ENCODE peak calls at places on chromosomes 4 and X, in ten cellular contexts. One of them, this sample, is unnamed.

GRCh38 chr4:89253306-89253705 is 54.3 kb downstream of the GPRIN3 start:
- DNase-seq in stomach: no peak
- DNase-seq in HCT116: no peak
- DNase-seq in tibial nerve: no peak
- DNase-seq in IMR-90: no peak
- DNase-seq in fibroblast of lung: no peak
- DNase-seq in cardiac muscle cell: no peak
- DNase-seq in esophagus muscularis mucosa: no peak
- DNase-seq in H9: no peak
- DNase-seq in endothelial cell of umbilical vein: no peak
- DNase-seq in this sample: no peak

GRCh38 chr4:74117024-74117534 is 18.1 kb upstream of the CXCL2 start:
- DNase-seq in tibial nerve: no peak
- DNase-seq in HCT116: peak; percentile 73
- DNase-seq in stomach: peak; percentile 77
- DNase-seq in endothelial cell of umbilical vein: peak; percentile 99
- DNase-seq in IMR-90: peak; percentile 98
- DNase-seq in esophagus muscularis mucosa: no peak
- DNase-seq in H9: no peak
- DNase-seq in cardiac muscle cell: peak; percentile 97
- DNase-seq in fibroblast of lung: peak; percentile 97
- DNase-seq in this sample: peak; percentile 97

GRCh38 chr4:74293558-74293957 is 14.7 kb upstream of the EPGN start:
- DNase-seq in fibroblast of lung: peak; percentile 18
- DNase-seq in cardiac muscle cell: no peak
- DNase-seq in IMR-90: no peak
- DNase-seq in HCT116: no peak
- DNase-seq in endothelial cell of umbilical vein: no peak
- DNase-seq in stomach: no peak
- DNase-seq in esophagus muscularis mucosa: no peak
- DNase-seq in tibial nerve: no peak
- DNase-seq in H9: no peak
- DNase-seq in this sample: no peak

GRCh38 chrX:2502668-2503519 is 2.1 kb upstream of the DHRSX start:
- DNase-seq in endothelial cell of umbilical vein: no peak
- DNase-seq in esophagus muscularis mucosa: no peak
- DNase-seq in H9: no peak
- DNase-seq in IMR-90: peak; percentile 18
- DNase-seq in stomach: peak; percentile 25
- DNase-seq in fibroblast of lung: no peak
- DNase-seq in HCT116: no peak
- DNase-seq in tibial nerve: no peak
- DNase-seq in cardiac muscle cell: peak; percentile 44
- DNase-seq in this sample: peak; percentile 11

GRCh38 chrX:107763647-107764046 is 11.9 kb downstream of the TSC22D3 start:
- DNase-seq in tibial nerve: no peak
- DNase-seq in fibroblast of lung: no peak
- DNase-seq in cardiac muscle cell: no peak
- DNase-seq in HCT116: no peak
- DNase-seq in esophagus muscularis mucosa: no peak
- DNase-seq in IMR-90: no peak
- DNase-seq in H9: no peak
- DNase-seq in stomach: no peak
- DNase-seq in endothelial cell of umbilical vein: no peak
- DNase-seq in this sample: no peak

GRCh38 chr4:32142075-32142474 is 1421.9 kb downstream of the PCDH7 start:
- DNase-seq in H9: no peak
- DNase-seq in esophagus muscularis mucosa: no peak
- DNase-seq in tibial nerve: no peak
- DNase-seq in HCT116: no peak
- DNase-seq in stomach: no peak
- DNase-seq in endothelial cell of umbilical vein: peak; percentile 79
- DNase-seq in cardiac muscle cell: no peak
- DNase-seq in IMR-90: no peak
- DNase-seq in fibroblast of lung: peak; percentile 15
- DNase-seq in this sample: no peak

GRCh38 chrX:2708016-2708415 is 16.9 kb downstream of the CD99 start:
- DNase-seq in fibroblast of lung: no peak
- DNase-seq in tibial nerve: no peak
- DNase-seq in IMR-90: no peak
- DNase-seq in cardiac muscle cell: no peak
- DNase-seq in endothelial cell of umbilical vein: no peak
- DNase-seq in stomach: no peak
- DNase-seq in HCT116: no peak
- DNase-seq in esophagus muscularis mucosa: no peak
- DNase-seq in H9: no peak
- DNase-seq in this sample: no peak

GRCh38 chr4:99301376-99302164 is 10.8 kb upstream of the ADH1A start:
- DNase-seq in H9: no peak
- DNase-seq in esophagus muscularis mucosa: no peak
- DNase-seq in IMR-90: peak; percentile 32
- DNase-seq in stomach: no peak
- DNase-seq in fibroblast of lung: no peak
- DNase-seq in tibial nerve: no peak
- DNase-seq in endothelial cell of umbilical vein: no peak
- DNase-seq in cardiac muscle cell: peak; percentile 61
- DNase-seq in HCT116: no peak
- DNase-seq in this sample: peak; percentile 15

GRCh38 chr4:64799751-64800150 is 390.5 kb upstream of the TECRL start:
- DNase-seq in H9: peak; percentile 34
- DNase-seq in cardiac muscle cell: no peak
- DNase-seq in HCT116: no peak
- DNase-seq in stomach: no peak
- DNase-seq in esophagus muscularis mucosa: no peak
- DNase-seq in endothelial cell of umbilical vein: no peak
- DNase-seq in fibroblast of lung: no peak
- DNase-seq in IMR-90: no peak
- DNase-seq in tibial nerve: no peak
- DNase-seq in this sample: no peak

GRCh38 chr4:56907009-56907408 is 691 bp upstream of the REST start:
- DNase-seq in HCT116: no peak
- DNase-seq in IMR-90: no peak
- DNase-seq in cardiac muscle cell: no peak
- DNase-seq in esophagus muscularis mucosa: no peak
- DNase-seq in endothelial cell of umbilical vein: no peak
- DNase-seq in H9: peak; percentile 63
- DNase-seq in tibial nerve: no peak
- DNase-seq in stomach: no peak
- DNase-seq in fibroblast of lung: no peak
- DNase-seq in this sample: no peak

GRCh38 chr4:113410686-113411085 is 350.9 kb downstream of the CAMK2D start:
- DNase-seq in esophagus muscularis mucosa: no peak
- DNase-seq in IMR-90: no peak
- DNase-seq in stomach: no peak
- DNase-seq in cardiac muscle cell: no peak
- DNase-seq in HCT116: no peak
- DNase-seq in endothelial cell of umbilical vein: no peak
- DNase-seq in H9: no peak
- DNase-seq in fibroblast of lung: no peak
- DNase-seq in tibial nerve: no peak
- DNase-seq in this sample: no peak

GRCh38 chr4:140239311-140239710 is 85.3 kb upstream of the MAML3 start:
- DNase-seq in tibial nerve: no peak
- DNase-seq in cardiac muscle cell: no peak
- DNase-seq in stomach: no peak
- DNase-seq in fibroblast of lung: no peak
- DNase-seq in H9: no peak
- DNase-seq in IMR-90: no peak
- DNase-seq in esophagus muscularis mucosa: no peak
- DNase-seq in endothelial cell of umbilical vein: no peak
- DNase-seq in HCT116: no peak
- DNase-seq in this sample: no peak

GRCh38 chr4:7394681-7395451 is 39.9 kb downstream of the PSAPL1 start:
- DNase-seq in cardiac muscle cell: no peak
- DNase-seq in esophagus muscularis mucosa: no peak
- DNase-seq in tibial nerve: no peak
- DNase-seq in fibroblast of lung: no peak
- DNase-seq in endothelial cell of umbilical vein: no peak
- DNase-seq in stomach: peak; percentile 23
- DNase-seq in HCT116: no peak
- DNase-seq in IMR-90: no peak
- DNase-seq in H9: peak; percentile 16
- DNase-seq in this sample: no peak

GRCh38 chr4:1758306-1759121 is 34.6 kb upstream of the FGFR3 start:
- DNase-seq in tibial nerve: no peak
- DNase-seq in H9: no peak
- DNase-seq in IMR-90: no peak
- DNase-seq in stomach: no peak
- DNase-seq in endothelial cell of umbilical vein: no peak
- DNase-seq in esophagus muscularis mucosa: no peak
- DNase-seq in fibroblast of lung: no peak
- DNase-seq in HCT116: no peak
- DNase-seq in cardiac muscle cell: no peak
- DNase-seq in this sample: no peak
- TF ChIP-seq CTCF in tibial nerve: no peak
- TF ChIP-seq CTCF in H9: no peak
- TF ChIP-seq CTCF in IMR-90: no peak
- TF ChIP-seq CTCF in stomach: no peak
- TF ChIP-seq CTCF in endothelial cell of umbilical vein: no peak
- TF ChIP-seq CTCF in esophagus muscularis mucosa: no peak
- TF ChIP-seq CTCF in fibroblast of lung: no peak
- TF ChIP-seq CTCF in HCT116: no peak
- TF ChIP-seq CTCF in cardiac muscle cell: no peak
- TF ChIP-seq CTCF in this sample: no peak

GRCh38 chrX:119505945-119506344 is 37.7 kb downstream of the SLC25A5 start:
- DNase-seq in HCT116: no peak
- DNase-seq in cardiac muscle cell: no peak
- DNase-seq in endothelial cell of umbilical vein: no peak
- DNase-seq in H9: no peak
- DNase-seq in IMR-90: no peak
- DNase-seq in fibroblast of lung: no peak
- DNase-seq in esophagus muscularis mucosa: no peak
- DNase-seq in tibial nerve: no peak
- DNase-seq in stomach: no peak
- DNase-seq in this sample: no peak

GRCh38 chrX:119502727-119503483 is 34.7 kb downstream of the SLC25A5 start:
- DNase-seq in cardiac muscle cell: peak; percentile 33
- DNase-seq in endothelial cell of umbilical vein: peak; percentile 1
- DNase-seq in IMR-90: peak; percentile 38
- DNase-seq in esophagus muscularis mucosa: no peak
- DNase-seq in fibroblast of lung: peak; percentile 60
- DNase-seq in stomach: peak; percentile 71
- DNase-seq in HCT116: no peak
- DNase-seq in H9: peak; percentile 32
- DNase-seq in tibial nerve: no peak
- DNase-seq in this sample: peak; percentile 27

GRCh38 chrX:119501511-119502148 is 33.4 kb downstream of the SLC25A5 start:
- DNase-seq in cardiac muscle cell: no peak
- DNase-seq in IMR-90: no peak
- DNase-seq in fibroblast of lung: no peak
- DNase-seq in endothelial cell of umbilical vein: no peak
- DNase-seq in stomach: no peak
- DNase-seq in tibial nerve: no peak
- DNase-seq in esophagus muscularis mucosa: no peak
- DNase-seq in HCT116: no peak
- DNase-seq in H9: no peak
- DNase-seq in this sample: no peak

GRCh38 chrX:119500061-119500800 is 32.0 kb downstream of the SLC25A5 start:
- DNase-seq in fibroblast of lung: no peak
- DNase-seq in esophagus muscularis mucosa: no peak
- DNase-seq in endothelial cell of umbilical vein: no peak
- DNase-seq in HCT116: no peak
- DNase-seq in IMR-90: no peak
- DNase-seq in H9: no peak
- DNase-seq in cardiac muscle cell: no peak
- DNase-seq in tibial nerve: no peak
- DNase-seq in stomach: no peak
- DNase-seq in this sample: no peak

GRCh38 chrX:119503484-119503861 is 35.2 kb downstream of the SLC25A5 start:
- DNase-seq in stomach: peak; percentile 53
- DNase-seq in cardiac muscle cell: peak; percentile 90
- DNase-seq in tibial nerve: no peak
- DNase-seq in IMR-90: peak; percentile 81
- DNase-seq in H9: no peak
- DNase-seq in endothelial cell of umbilical vein: peak; percentile 59
- DNase-seq in esophagus muscularis mucosa: no peak
- DNase-seq in HCT116: no peak
- DNase-seq in fibroblast of lung: peak; percentile 89
- DNase-seq in this sample: peak; percentile 80
- H3K27ac ChIP-seq in stomach: peak overlapping the region; percentile 83
- H3K27ac ChIP-seq in cardiac muscle cell: no peak overlapping the region
- H3K27ac ChIP-seq in tibial nerve: no peak overlapping the region
- H3K27ac ChIP-seq in IMR-90: peak overlapping the region; percentile 84
- H3K27ac ChIP-seq in H9: no peak overlapping the region
- H3K27ac ChIP-seq in endothelial cell of umbilical vein: peak overlapping the region; percentile 54
- H3K27ac ChIP-seq in esophagus muscularis mucosa: peak overlapping the region; percentile 48
- H3K27ac ChIP-seq in HCT116: peak overlapping the region; percentile 79
- H3K27ac ChIP-seq in fibroblast of lung: peak overlapping the region; percentile 47
- H3K27ac ChIP-seq in this sample: peak overlapping the region; percentile 34

DNA sequence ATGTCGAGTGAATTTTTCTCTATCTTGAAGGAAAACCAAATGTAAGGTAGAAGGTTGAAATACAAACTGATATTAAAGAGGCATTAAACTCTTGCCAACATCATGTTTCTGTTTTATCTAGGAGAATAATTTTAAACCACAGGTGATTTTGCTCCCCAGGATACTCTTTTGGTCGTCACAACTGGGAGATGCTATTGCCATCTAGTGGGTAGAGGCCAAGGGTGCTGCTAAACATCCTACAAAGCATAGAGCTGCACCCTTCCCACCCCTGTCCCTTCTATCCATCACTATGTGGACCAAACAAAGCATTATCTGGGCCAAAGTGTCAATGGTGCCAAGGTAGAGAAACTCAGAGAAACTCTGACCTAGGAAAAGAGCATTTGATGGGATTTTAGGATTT is 154.6 kb upstream of the MAGEB2 start:
- DNase-seq in IMR-90: peak; percentile 21
- DNase-seq in esophagus muscularis mucosa: no peak
- DNase-seq in endothelial cell of umbilical vein: peak; percentile 19
- DNase-seq in tibial nerve: no peak
- DNase-seq in fibroblast of lung: peak; percentile 6
- DNase-seq in cardiac muscle cell: peak; percentile 23
- DNase-seq in HCT116: peak; percentile 6
- DNase-seq in stomach: no peak
- DNase-seq in H9: no peak
- DNase-seq in this sample: peak; percentile 8
- TF ChIP-seq CTCF in IMR-90: peak; percentile 52
- TF ChIP-seq CTCF in esophagus muscularis mucosa: peak; percentile 12
- TF ChIP-seq CTCF in endothelial cell of umbilical vein: peak; percentile 20
- TF ChIP-seq CTCF in tibial nerve: no peak
- TF ChIP-seq CTCF in fibroblast of lung: peak; percentile 34
- TF ChIP-seq CTCF in cardiac muscle cell: peak; percentile 51
- TF ChIP-seq CTCF in HCT116: peak; percentile 57
- TF ChIP-seq CTCF in stomach: no peak
- TF ChIP-seq CTCF in H9: peak; percentile 82
- TF ChIP-seq CTCF in this sample: peak; percentile 64

DNA sequence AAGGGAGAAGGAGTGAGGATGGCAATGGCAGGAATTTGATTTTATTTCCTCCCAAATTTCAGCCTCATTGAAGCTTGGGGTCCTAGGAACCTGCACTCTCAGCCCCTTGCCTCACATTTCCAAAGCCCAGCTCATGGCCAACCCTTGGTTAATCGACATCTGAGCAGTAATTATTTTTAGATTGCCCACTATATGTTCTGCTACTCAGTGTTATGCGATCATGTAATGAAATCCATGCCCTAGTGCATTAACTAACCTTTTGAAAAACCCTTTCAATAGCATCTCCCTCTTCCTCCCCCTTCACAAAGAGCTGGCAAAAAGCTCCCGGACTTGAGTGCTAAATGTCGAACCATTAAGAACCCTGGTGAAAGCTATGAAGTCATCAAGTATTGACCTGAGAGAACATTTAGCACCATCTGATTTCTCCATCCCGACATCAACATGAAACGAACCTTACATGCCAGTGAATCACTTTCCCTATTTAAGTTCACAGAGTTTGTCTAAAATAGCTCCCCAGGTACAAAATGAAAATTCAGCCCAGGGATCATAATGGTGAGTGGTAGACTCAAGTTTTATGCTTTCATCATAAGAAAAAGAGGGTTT is 59.2 kb upstream of the RPS6KA3 start:
- DNase-seq in fibroblast of lung: no peak
- DNase-seq in H9: no peak
- DNase-seq in HCT116: no peak
- DNase-seq in IMR-90: no peak
- DNase-seq in tibial nerve: no peak
- DNase-seq in endothelial cell of umbilical vein: no peak
- DNase-seq in stomach: no peak
- DNase-seq in esophagus muscularis mucosa: no peak
- DNase-seq in cardiac muscle cell: no peak
- DNase-seq in this sample: no peak
- H3K27ac ChIP-seq in fibroblast of lung: no peak overlapping the region
- H3K27ac ChIP-seq in H9: no peak overlapping the region
- H3K27ac ChIP-seq in HCT116: no peak overlapping the region
- H3K27ac ChIP-seq in IMR-90: no peak overlapping the region
- H3K27ac ChIP-seq in tibial nerve: no peak overlapping the region
- H3K27ac ChIP-seq in endothelial cell of umbilical vein: no peak overlapping the region
- H3K27ac ChIP-seq in stomach: no peak overlapping the region
- H3K27ac ChIP-seq in esophagus muscularis mucosa: no peak overlapping the region
- H3K27ac ChIP-seq in cardiac muscle cell: no peak overlapping the region
- H3K27ac ChIP-seq in this sample: no peak overlapping the region